ENCODE peak calls at places on chromosomes 16 and 17, in six cellular contexts. One of them, this sample, is unnamed.

GRCh38 chr17:48907713-48908046 is 527 bp upstream of the UBE2Z start:
- DNase-seq in activated naive CD4-positive, alpha-beta T cell treated with Interleukin-2 at 50 U/mL for 16 hours: no peak
- DNase-seq in progenitor cell of endocrine pancreas: no peak
- DNase-seq in iPS-NIHi11: no peak
- DNase-seq in WERI-Rb-1: no peak
- DNase-seq in effector CD4-positive, alpha-beta T cell: no peak
- DNase-seq in this sample: no peak

GRCh38 chr17:77449908-77450741 is 309.4 kb downstream of the SEC14L1 start:
- DNase-seq in activated naive CD4-positive, alpha-beta T cell treated with Interleukin-2 at 50 U/mL for 16 hours: peak
- DNase-seq in progenitor cell of endocrine pancreas: no peak
- DNase-seq in iPS-NIHi11: peak
- DNase-seq in WERI-Rb-1: no peak
- DNase-seq in effector CD4-positive, alpha-beta T cell: no peak
- DNase-seq in this sample: peak

GRCh38 chr16:67645397-67646121 is 615 bp downstream of the CARMIL2 start:
- DNase-seq in activated naive CD4-positive, alpha-beta T cell treated with Interleukin-2 at 50 U/mL for 16 hours: no peak
- DNase-seq in progenitor cell of endocrine pancreas: no peak
- DNase-seq in iPS-NIHi11: no peak
- DNase-seq in WERI-Rb-1: no peak
- DNase-seq in effector CD4-positive, alpha-beta T cell: no peak
- DNase-seq in this sample: no peak

GRCh38 chr17:31015639-31016038 is 44.8 kb downstream of the RNF135 start:
- DNase-seq in activated naive CD4-positive, alpha-beta T cell treated with Interleukin-2 at 50 U/mL for 16 hours: no peak
- DNase-seq in progenitor cell of endocrine pancreas: no peak
- DNase-seq in iPS-NIHi11: no peak
- DNase-seq in WERI-Rb-1: peak
- DNase-seq in effector CD4-positive, alpha-beta T cell: no peak
- DNase-seq in this sample: no peak

GRCh38 chr16:56610017-56610608 is 1.7 kb downstream of the MT2A start:
- DNase-seq in activated naive CD4-positive, alpha-beta T cell treated with Interleukin-2 at 50 U/mL for 16 hours: peak
- DNase-seq in progenitor cell of endocrine pancreas: no peak
- DNase-seq in iPS-NIHi11: no peak
- DNase-seq in WERI-Rb-1: no peak
- DNase-seq in effector CD4-positive, alpha-beta T cell: peak
- DNase-seq in this sample: peak

GRCh38 chr17:304461-304860 is 48.1 kb downstream of the RPH3AL start:
- DNase-seq in activated naive CD4-positive, alpha-beta T cell treated with Interleukin-2 at 50 U/mL for 16 hours: no peak
- DNase-seq in progenitor cell of endocrine pancreas: no peak
- DNase-seq in iPS-NIHi11: no peak
- DNase-seq in WERI-Rb-1: no peak
- DNase-seq in effector CD4-positive, alpha-beta T cell: no peak
- DNase-seq in this sample: no peak

GRCh38 chr17:66665194-66665593 is 169.7 kb upstream of the CACNG5 start:
- DNase-seq in activated naive CD4-positive, alpha-beta T cell treated with Interleukin-2 at 50 U/mL for 16 hours: no peak
- DNase-seq in progenitor cell of endocrine pancreas: no peak
- DNase-seq in iPS-NIHi11: no peak
- DNase-seq in WERI-Rb-1: no peak
- DNase-seq in effector CD4-positive, alpha-beta T cell: no peak
- DNase-seq in this sample: no peak

GRCh38 chr17:41178843-41179616 is 1.0 kb upstream of the KRTAP4-2 start:
- DNase-seq in activated naive CD4-positive, alpha-beta T cell treated with Interleukin-2 at 50 U/mL for 16 hours: no peak
- DNase-seq in progenitor cell of endocrine pancreas: no peak
- DNase-seq in iPS-NIHi11: no peak
- DNase-seq in WERI-Rb-1: no peak
- DNase-seq in effector CD4-positive, alpha-beta T cell: no peak
- DNase-seq in this sample: no peak

GRCh38 chr17:68512967-68513474 is 791 bp downstream of the PRKAR1A start:
- DNase-seq in activated naive CD4-positive, alpha-beta T cell treated with Interleukin-2 at 50 U/mL for 16 hours: no peak
- DNase-seq in progenitor cell of endocrine pancreas: no peak
- DNase-seq in iPS-NIHi11: peak
- DNase-seq in WERI-Rb-1: no peak
- DNase-seq in effector CD4-positive, alpha-beta T cell: no peak
- DNase-seq in this sample: no peak

GRCh38 chr16:24367186-24367585 is 111.1 kb downstream of the CACNG3 start:
- DNase-seq in activated naive CD4-positive, alpha-beta T cell treated with Interleukin-2 at 50 U/mL for 16 hours: no peak
- DNase-seq in progenitor cell of endocrine pancreas: no peak
- DNase-seq in iPS-NIHi11: no peak
- DNase-seq in WERI-Rb-1: peak
- DNase-seq in effector CD4-positive, alpha-beta T cell: no peak
- DNase-seq in this sample: no peak

GRCh38 chr17:72906306-72906705 is 186.2 kb downstream of the SLC39A11 start:
- DNase-seq in activated naive CD4-positive, alpha-beta T cell treated with Interleukin-2 at 50 U/mL for 16 hours: no peak
- DNase-seq in progenitor cell of endocrine pancreas: no peak
- DNase-seq in iPS-NIHi11: no peak
- DNase-seq in WERI-Rb-1: no peak
- DNase-seq in effector CD4-positive, alpha-beta T cell: no peak
- DNase-seq in this sample: no peak

GRCh38 chr17:2943971-2944370 is 119.4 kb downstream of the OR1D5 start:
- DNase-seq in activated naive CD4-positive, alpha-beta T cell treated with Interleukin-2 at 50 U/mL for 16 hours: no peak
- DNase-seq in progenitor cell of endocrine pancreas: no peak
- DNase-seq in iPS-NIHi11: no peak
- DNase-seq in WERI-Rb-1: no peak
- DNase-seq in effector CD4-positive, alpha-beta T cell: no peak
- DNase-seq in this sample: no peak

GRCh38 chr17:57406131-57406980 is 150.0 kb downstream of the MSI2 start:
- DNase-seq in activated naive CD4-positive, alpha-beta T cell treated with Interleukin-2 at 50 U/mL for 16 hours: no peak
- DNase-seq in progenitor cell of endocrine pancreas: no peak
- DNase-seq in iPS-NIHi11: peak
- DNase-seq in WERI-Rb-1: peak
- DNase-seq in effector CD4-positive, alpha-beta T cell: no peak
- DNase-seq in this sample: no peak

GRCh38 chr16:19559242-19559910 is 3.9 kb downstream of the VPS35L start:
- DNase-seq in activated naive CD4-positive, alpha-beta T cell treated with Interleukin-2 at 50 U/mL for 16 hours: peak
- DNase-seq in progenitor cell of endocrine pancreas: no peak
- DNase-seq in iPS-NIHi11: peak
- DNase-seq in WERI-Rb-1: peak
- DNase-seq in effector CD4-positive, alpha-beta T cell: peak
- DNase-seq in this sample: no peak

GRCh38 chr17:50608700-50609375 is 25.8 kb upstream of the ABCC3 start:
- DNase-seq in activated naive CD4-positive, alpha-beta T cell treated with Interleukin-2 at 50 U/mL for 16 hours: no peak
- DNase-seq in progenitor cell of endocrine pancreas: no peak
- DNase-seq in iPS-NIHi11: no peak
- DNase-seq in WERI-Rb-1: peak
- DNase-seq in effector CD4-positive, alpha-beta T cell: no peak
- DNase-seq in this sample: no peak

GRCh38 chr17:4530799-4531730 is 24.1 kb downstream of the MYBBP1A start:
- DNase-seq in activated naive CD4-positive, alpha-beta T cell treated with Interleukin-2 at 50 U/mL for 16 hours: no peak
- DNase-seq in progenitor cell of endocrine pancreas: no peak
- DNase-seq in iPS-NIHi11: no peak
- DNase-seq in WERI-Rb-1: no peak
- DNase-seq in effector CD4-positive, alpha-beta T cell: no peak
- DNase-seq in this sample: no peak

GRCh38 chr17:79065105-79065670 is 9.4 kb upstream of the ENGASE start:
- DNase-seq in activated naive CD4-positive, alpha-beta T cell treated with Interleukin-2 at 50 U/mL for 16 hours: peak
- DNase-seq in progenitor cell of endocrine pancreas: no peak
- DNase-seq in iPS-NIHi11: peak
- DNase-seq in WERI-Rb-1: peak
- DNase-seq in effector CD4-positive, alpha-beta T cell: peak
- DNase-seq in this sample: peak

GRCh38 chr17:55420067-55420775 is 1.4 kb downstream of the MMD start:
- DNase-seq in activated naive CD4-positive, alpha-beta T cell treated with Interleukin-2 at 50 U/mL for 16 hours: peak
- DNase-seq in progenitor cell of endocrine pancreas: no peak
- DNase-seq in iPS-NIHi11: no peak
- DNase-seq in WERI-Rb-1: no peak
- DNase-seq in effector CD4-positive, alpha-beta T cell: no peak
- DNase-seq in this sample: no peak

GRCh38 chr17:38734235-38734633 is 4.1 kb downstream of the CISD3 start:
- DNase-seq in activated naive CD4-positive, alpha-beta T cell treated with Interleukin-2 at 50 U/mL for 16 hours: no peak
- DNase-seq in progenitor cell of endocrine pancreas: no peak
- DNase-seq in iPS-NIHi11: no peak
- DNase-seq in WERI-Rb-1: no peak
- DNase-seq in effector CD4-positive, alpha-beta T cell: no peak
- DNase-seq in this sample: no peak

GRCh38 chr17:76501827-76502307 is 644 bp upstream of the RHBDF2 start:
- DNase-seq in activated naive CD4-positive, alpha-beta T cell treated with Interleukin-2 at 50 U/mL for 16 hours: no peak
- DNase-seq in progenitor cell of endocrine pancreas: no peak
- DNase-seq in iPS-NIHi11: no peak
- DNase-seq in WERI-Rb-1: no peak
- DNase-seq in effector CD4-positive, alpha-beta T cell: no peak
- DNase-seq in this sample: no peak

GRCh38 chr16:20897897-20898296 is 2.3 kb downstream of the DCUN1D3 start:
- DNase-seq in activated naive CD4-positive, alpha-beta T cell treated with Interleukin-2 at 50 U/mL for 16 hours: no peak
- DNase-seq in progenitor cell of endocrine pancreas: no peak
- DNase-seq in iPS-NIHi11: no peak
- DNase-seq in WERI-Rb-1: no peak
- DNase-seq in effector CD4-positive, alpha-beta T cell: no peak
- DNase-seq in this sample: no peak

GRCh38 chr17:62987136-62987535 is 21.1 kb downstream of the TANC2 start:
- DNase-seq in activated naive CD4-positive, alpha-beta T cell treated with Interleukin-2 at 50 U/mL for 16 hours: no peak
- DNase-seq in progenitor cell of endocrine pancreas: no peak
- DNase-seq in iPS-NIHi11: peak
- DNase-seq in WERI-Rb-1: no peak
- DNase-seq in effector CD4-positive, alpha-beta T cell: no peak
- DNase-seq in this sample: no peak

GRCh38 chr17:29155235-29155965 is 24.8 kb downstream of the MYO18A start:
- DNase-seq in activated naive CD4-positive, alpha-beta T cell treated with Interleukin-2 at 50 U/mL for 16 hours: peak
- DNase-seq in progenitor cell of endocrine pancreas: no peak
- DNase-seq in iPS-NIHi11: peak
- DNase-seq in WERI-Rb-1: no peak
- DNase-seq in effector CD4-positive, alpha-beta T cell: no peak
- DNase-seq in this sample: peak

GRCh38 chr17:32142857-32143524 is 689 bp downstream of the RHOT1 start:
- DNase-seq in activated naive CD4-positive, alpha-beta T cell treated with Interleukin-2 at 50 U/mL for 16 hours: peak
- DNase-seq in progenitor cell of endocrine pancreas: peak
- DNase-seq in iPS-NIHi11: peak
- DNase-seq in WERI-Rb-1: peak
- DNase-seq in effector CD4-positive, alpha-beta T cell: no peak
- DNase-seq in this sample: peak

GRCh38 chr16:10373556-10373955 is 12.3 kb upstream of the ATF7IP2 start:
- DNase-seq in activated naive CD4-positive, alpha-beta T cell treated with Interleukin-2 at 50 U/mL for 16 hours: no peak
- DNase-seq in progenitor cell of endocrine pancreas: no peak
- DNase-seq in iPS-NIHi11: no peak
- DNase-seq in WERI-Rb-1: no peak
- DNase-seq in effector CD4-positive, alpha-beta T cell: no peak
- DNase-seq in this sample: no peak

GRCh38 chr17:79615446-79615845 is 4.6 kb upstream of the RBFOX3 start:
- DNase-seq in activated naive CD4-positive, alpha-beta T cell treated with Interleukin-2 at 50 U/mL for 16 hours: no peak
- DNase-seq in progenitor cell of endocrine pancreas: no peak
- DNase-seq in iPS-NIHi11: no peak
- DNase-seq in WERI-Rb-1: no peak
- DNase-seq in effector CD4-positive, alpha-beta T cell: no peak
- DNase-seq in this sample: no peak

GRCh38 chr16:29877266-29877961 is 14.4 kb upstream of the CDIPT start:
- DNase-seq in activated naive CD4-positive, alpha-beta T cell treated with Interleukin-2 at 50 U/mL for 16 hours: peak
- DNase-seq in progenitor cell of endocrine pancreas: no peak
- DNase-seq in iPS-NIHi11: peak
- DNase-seq in WERI-Rb-1: peak
- DNase-seq in effector CD4-positive, alpha-beta T cell: no peak
- DNase-seq in this sample: peak

GRCh38 chr17:9140550-9141422 is 119.5 kb downstream of the NTN1 start:
- DNase-seq in activated naive CD4-positive, alpha-beta T cell treated with Interleukin-2 at 50 U/mL for 16 hours: no peak
- DNase-seq in progenitor cell of endocrine pancreas: no peak
- DNase-seq in iPS-NIHi11: no peak
- DNase-seq in WERI-Rb-1: no peak
- DNase-seq in effector CD4-positive, alpha-beta T cell: no peak
- DNase-seq in this sample: no peak

GRCh38 chr17:40564883-40565744 is at the start of gene CCR7:
- DNase-seq in activated naive CD4-positive, alpha-beta T cell treated with Interleukin-2 at 50 U/mL for 16 hours: peak
- DNase-seq in progenitor cell of endocrine pancreas: no peak
- DNase-seq in iPS-NIHi11: peak
- DNase-seq in WERI-Rb-1: no peak
- DNase-seq in effector CD4-positive, alpha-beta T cell: peak
- DNase-seq in this sample: peak

GRCh38 chr17:35898283-35899070 is 18.3 kb upstream of the CCL5 start:
- DNase-seq in activated naive CD4-positive, alpha-beta T cell treated with Interleukin-2 at 50 U/mL for 16 hours: peak
- DNase-seq in progenitor cell of endocrine pancreas: no peak
- DNase-seq in iPS-NIHi11: no peak
- DNase-seq in WERI-Rb-1: no peak
- DNase-seq in effector CD4-positive, alpha-beta T cell: no peak
- DNase-seq in this sample: no peak

GRCh38 chr17:38667787-38668122 is 7.0 kb downstream of the EPOP start:
- DNase-seq in activated naive CD4-positive, alpha-beta T cell treated with Interleukin-2 at 50 U/mL for 16 hours: no peak
- DNase-seq in progenitor cell of endocrine pancreas: no peak
- DNase-seq in iPS-NIHi11: no peak
- DNase-seq in WERI-Rb-1: no peak
- DNase-seq in effector CD4-positive, alpha-beta T cell: no peak
- DNase-seq in this sample: no peak

GRCh38 chr17:33024688-33025486 is 33.2 kb downstream of the SPACA3 start:
- DNase-seq in activated naive CD4-positive, alpha-beta T cell treated with Interleukin-2 at 50 U/mL for 16 hours: no peak
- DNase-seq in progenitor cell of endocrine pancreas: no peak
- DNase-seq in iPS-NIHi11: no peak
- DNase-seq in WERI-Rb-1: no peak
- DNase-seq in effector CD4-positive, alpha-beta T cell: no peak
- DNase-seq in this sample: no peak

GRCh38 chr17:40953876-40954275 is 12.9 kb downstream of the KRT39 start:
- DNase-seq in activated naive CD4-positive, alpha-beta T cell treated with Interleukin-2 at 50 U/mL for 16 hours: no peak
- DNase-seq in progenitor cell of endocrine pancreas: no peak
- DNase-seq in iPS-NIHi11: no peak
- DNase-seq in WERI-Rb-1: no peak
- DNase-seq in effector CD4-positive, alpha-beta T cell: no peak
- DNase-seq in this sample: no peak

GRCh38 chr17:4785311-4786110 is 653 bp downstream of the VMO1 start:
- DNase-seq in activated naive CD4-positive, alpha-beta T cell treated with Interleukin-2 at 50 U/mL for 16 hours: peak
- DNase-seq in progenitor cell of endocrine pancreas: no peak
- DNase-seq in iPS-NIHi11: no peak
- DNase-seq in WERI-Rb-1: no peak
- DNase-seq in effector CD4-positive, alpha-beta T cell: no peak
- DNase-seq in this sample: no peak

GRCh38 chr16:73912311-73912710 is 384.3 kb upstream of the PSMD7 start:
- DNase-seq in activated naive CD4-positive, alpha-beta T cell treated with Interleukin-2 at 50 U/mL for 16 hours: no peak
- DNase-seq in progenitor cell of endocrine pancreas: no peak
- DNase-seq in iPS-NIHi11: no peak
- DNase-seq in WERI-Rb-1: no peak
- DNase-seq in effector CD4-positive, alpha-beta T cell: no peak
- DNase-seq in this sample: no peak

GRCh38 chr16:11632455-11632921 is 35.8 kb upstream of the SNN start:
- DNase-seq in activated naive CD4-positive, alpha-beta T cell treated with Interleukin-2 at 50 U/mL for 16 hours: no peak
- DNase-seq in progenitor cell of endocrine pancreas: no peak
- DNase-seq in iPS-NIHi11: no peak
- DNase-seq in WERI-Rb-1: no peak
- DNase-seq in effector CD4-positive, alpha-beta T cell: no peak
- DNase-seq in this sample: no peak

GRCh38 chr17:74339537-74340195 is 13.6 kb downstream of the KIF19 start:
- DNase-seq in activated naive CD4-positive, alpha-beta T cell treated with Interleukin-2 at 50 U/mL for 16 hours: no peak
- DNase-seq in progenitor cell of endocrine pancreas: no peak
- DNase-seq in iPS-NIHi11: no peak
- DNase-seq in WERI-Rb-1: no peak
- DNase-seq in effector CD4-positive, alpha-beta T cell: no peak
- DNase-seq in this sample: no peak

GRCh38 chr16:27257271-27257670 is 11.3 kb downstream of the NSMCE1 start:
- DNase-seq in activated naive CD4-positive, alpha-beta T cell treated with Interleukin-2 at 50 U/mL for 16 hours: no peak
- DNase-seq in progenitor cell of endocrine pancreas: no peak
- DNase-seq in iPS-NIHi11: no peak
- DNase-seq in WERI-Rb-1: no peak
- DNase-seq in effector CD4-positive, alpha-beta T cell: no peak
- DNase-seq in this sample: no peak

This sample was measured in activated effector memory CD4-positive, alpha-beta T cell treated with anti-CD3 and anti-CD28 coated beads, Interleukin-2, amount 50 U/mL, for 16 hours.